ENCODE peak calls at places on chromosomes 11 and 22, in ten cellular contexts. N is nucleus accumbens; B is stimulated activated CD8-positive, alpha-beta memory T cell treated with anti-CD3 and anti-CD28 coated beads, Interleukin-15, amount 100 ng/mL, for 4 hours; Y is skeletal muscle cell; R is endothelial cell; H is ELR; U is astrocyte of the hippocampus; D is stimulated activated CD4-positive, alpha-beta T cell treated with anti-CD3 and anti-CD28 coated beads, Interleukin-4, amount 100 ng/mL, for 48 hours; E is ecto neural progenitor cell; W is pancreas. I is an unnamed sample.

GRCh38 chr22:44755956-44756361 is 3.6 kb downstream of the ARHGAP8 start:
- DNase-seq in N (no peak), B (no peak), Y (no peak), R (no peak), H (no peak), U (no peak), D (no peak), E (no peak), W (no peak), I (no peak)

GRCh38 chr22:47448231-47449035 is 686.0 kb downstream of the TBC1D22A start:
- DNase-seq in N (no peak), B (no peak), Y (no peak), R (no peak), H (no peak), U (no peak), D (no peak), E (no peak), W (no peak), I (no peak)

GRCh38 chr22:46023558-46023981 is 46.6 kb upstream of the WNT7B start:
- DNase-seq in N (no peak), B (no peak), Y (no peak), R (no peak), H (peak; percentile 67), U (peak; percentile 78), D (no peak), E (no peak), W (peak; percentile 29), I (no peak)

GRCh38 chr22:50356186-50356585 is 13.1 kb downstream of the PPP6R2 start:
- DNase-seq in N (no peak), B (no peak), Y (no peak), R (no peak), H (no peak), U (no peak), D (no peak), E (no peak), W (no peak), I (no peak)

GRCh38 chr22:49659281-49659923 is 168.3 kb downstream of the BRD1 start:
- DNase-seq in N (no peak), B (no peak), Y (no peak), R (no peak), H (no peak), U (no peak), D (no peak), E (no peak), W (no peak), I (no peak)

GRCh38 chr11:20159680-20160381 is 444 bp downstream of the DBX1 start:
- DNase-seq in N (no peak), B (no peak), Y (no peak), R (no peak), H (no peak), U (no peak), D (no peak), E (no peak), W (peak; percentile 11), I (no peak)

GRCh38 chr11:130554241-130555055 is 106.0 kb downstream of the ADAMTS15 start:
- DNase-seq in N (no peak), B (no peak), Y (no peak), R (no peak), H (no peak), U (no peak), D (no peak), E (no peak), W (no peak), I (no peak)

GRCh38 chr11:60087239-60087638 is 1.2 kb upstream of the MS4A2 start:
- DNase-seq in N (no peak), B (no peak), Y (no peak), R (no peak), H (no peak), U (no peak), D (no peak), E (no peak), W (no peak), I (no peak)

GRCh38 chr11:77252555-77253270 is 48.8 kb downstream of the GDPD4 start:
- DNase-seq in N (no peak), B (no peak), Y (no peak), R (no peak), H (no peak), U (no peak), D (no peak), E (no peak), W (no peak), I (no peak)

GRCh38 chr11:75350743-75351540 is 519 bp downstream of the ARRB1 start:
- DNase-seq in N (no peak), B (no peak), Y (no peak), R (peak; percentile 37), H (no peak), U (peak; percentile 55), D (no peak), E (peak; percentile 70), W (peak; percentile 82), I (no peak)

GRCh38 chr11:116731097-116731761 is 41.6 kb downstream of the BUD13 start:
- DNase-seq in N (peak; percentile 72), B (no peak), Y (no peak), R (peak; percentile 18), H (peak; percentile 10), U (peak; percentile 80), D (no peak), E (peak; percentile 85), W (no peak), I (no peak)

GRCh38 chr22:41524809-41525449 is 19.3 kb downstream of the POLR3H start:
- DNase-seq in N (peak; percentile 34), B (peak; percentile 30), Y (no peak), R (no peak), H (peak; percentile 34), U (no peak), D (peak; percentile 49), E (no peak), W (peak; percentile 33), I (no peak)

GRCh38 chr11:119493712-119494111 is 70.7 kb upstream of the THY1 start:
- DNase-seq in N (no peak), B (no peak), Y (no peak), R (peak; percentile 54), H (peak; percentile 28), U (peak; percentile 69), D (no peak), E (peak; percentile 76), W (peak; percentile 54), I (no peak)

GRCh38 chr22:36349726-36350125 is 38.0 kb downstream of the MYH9 start:
- DNase-seq in N (no peak), B (no peak), Y (no peak), R (no peak), H (no peak), U (peak; percentile 80), D (no peak), E (no peak), W (no peak), I (no peak)

GRCh38 chr11:33444835-33445594 is 187.8 kb downstream of the HIPK3 start:
- DNase-seq in N (peak; percentile 40), B (no peak), Y (no peak), R (no peak), H (peak; percentile 41), U (peak; percentile 16), D (no peak), E (no peak), W (no peak), I (no peak)

GRCh38 chr11:58392741-58393140 is 13.9 kb downstream of the OR5B3 start:
- DNase-seq in N (no peak), B (no peak), Y (no peak), R (no peak), H (peak; percentile 32), U (no peak), D (no peak), E (no peak), W (no peak), I (no peak)

GRCh38 chr11:75667268-75667830 is 1.5 kb downstream of the MAP6 start:
- DNase-seq in N (no peak), B (no peak), Y (no peak), R (peak; percentile 34), H (peak; percentile 28), U (no peak), D (no peak), E (peak; percentile 75), W (peak; percentile 37), I (no peak)

GRCh38 chr11:11436715-11437313 is 83.8 kb upstream of the CSNK2A3 start:
- DNase-seq in N (no peak), B (no peak), Y (no peak), R (no peak), H (no peak), U (no peak), D (no peak), E (no peak), W (no peak), I (no peak)

GRCh38 chr22:19178065-19178658 is 374 bp downstream of the SLC25A1 start:
- DNase-seq in N (no peak), B (peak; percentile 42), Y (no peak), R (peak; percentile 48), H (peak; percentile 58), U (peak; percentile 64), D (no peak), E (peak; percentile 76), W (peak; percentile 75), I (no peak)

GRCh38 chr11:120612363-120613263 is 101.1 kb downstream of the GRIK4 start:
- DNase-seq in N (no peak), B (no peak), Y (no peak), R (no peak), H (peak; percentile 41), U (no peak), D (no peak), E (no peak), W (no peak), I (no peak)

GRCh38 chr11:2685051-2685450 is 14.7 kb downstream of the KCNQ1OT1 start:
- DNase-seq in N (no peak), B (no peak), Y (no peak), R (no peak), H (no peak), U (no peak), D (no peak), E (no peak), W (no peak), I (no peak)

GRCh38 chr11:26914968-26915367 is 78.9 kb upstream of the FIBIN start:
- DNase-seq in N (no peak), B (no peak), Y (no peak), R (no peak), H (no peak), U (no peak), D (no peak), E (no peak), W (no peak), I (no peak)

GRCh38 chr22:47417699-47418098 is 655.2 kb downstream of the TBC1D22A start:
- DNase-seq in N (no peak), B (no peak), Y (no peak), R (no peak), H (no peak), U (no peak), D (no peak), E (no peak), W (no peak), I (no peak)

GRCh38 chr11:34964610-34965331 is 48.4 kb downstream of the PDHX start:
- DNase-seq in N (no peak), B (no peak), Y (no peak), R (no peak), H (no peak), U (no peak), D (no peak), E (no peak), W (no peak), I (no peak)

GRCh38 chr22:44354288-44354687 is 41.5 kb upstream of the SHISAL1 start:
- DNase-seq in N (no peak), B (no peak), Y (no peak), R (no peak), H (no peak), U (no peak), D (no peak), E (no peak), W (no peak), I (no peak)

I was measured in pons.